ENCODE peak calls at places on chromosome 7, in eight cellular contexts. L, P, F, B, Y, V, M and O are unnamed samples.
A peak's percentile ranks its signal among the peaks of the same experiment; 100 is the strongest.

GRCh38 chr7:150811-151221 is 41.6 kb upstream of the FAM20C start:
- DNase-seq in L (peak; percentile 15), P (peak; percentile 89), F (no peak), B (no peak), Y (no peak), V (no peak), M (no peak), O (no peak)

GRCh38 chr7:84372712-84373111 is 178.1 kb upstream of the SEMA3A start:
- DNase-seq in L (peak; percentile 60), P (peak; percentile 26), F (no peak), B (no peak), Y (no peak), V (no peak), M (no peak), O (no peak)

GRCh38 chr7:85030893-85031292 is 156.0 kb downstream of the SEMA3D start:
- DNase-seq in L (peak; percentile 74), P (peak; percentile 55), F (peak; percentile 15), B (no peak), Y (no peak), V (peak; percentile 1), M (peak; percentile 31), O (peak; percentile 15)

GRCh38 chr7:25828468-25828867 is 323.5 kb upstream of the NFE2L3 start:
- DNase-seq in L (no peak), P (no peak), F (no peak), B (no peak), Y (no peak), V (no peak), M (no peak), O (no peak)

GRCh38 chr7:119964640-119965542 is 308.1 kb upstream of the KCND2 start:
- DNase-seq in L (peak; percentile 35), P (peak; percentile 9), F (no peak), B (no peak), Y (no peak), V (no peak), M (no peak), O (peak; percentile 5)

GRCh38 chr7:17646181-17646956 is 293.9 kb downstream of the SNX13 start:
- DNase-seq in L (peak; percentile 56), P (peak; percentile 70), F (no peak), B (no peak), Y (no peak), V (peak; percentile 17), M (no peak), O (peak; percentile 57)

GRCh38 chr7:107180378-107180777 is 11.6 kb downstream of the HBP1 start:
- DNase-seq in L (peak; percentile 95), P (peak; percentile 88), F (no peak), B (peak; percentile 24), Y (peak; percentile 35), V (no peak), M (peak; percentile 39), O (peak; percentile 84)

GRCh38 chr7:93958651-93959050 is 37.1 kb downstream of the GNG11 start:
- DNase-seq in L (no peak), P (no peak), F (no peak), B (no peak), Y (no peak), V (no peak), M (no peak), O (no peak)

GRCh38 chr7:152462995-152463713 is 27.4 kb upstream of the KMT2C start:
- DNase-seq in L (peak; percentile 60), P (peak; percentile 50), F (peak; percentile 56), B (peak; percentile 23), Y (no peak), V (no peak), M (peak; percentile 49), O (no peak)

GRCh38 chr7:19117870-19118608 is 603 bp upstream of the TWIST1 start:
- DNase-seq in L (peak; percentile 57), P (no peak), F (no peak), B (no peak), Y (no peak), V (peak; percentile 76), M (peak; percentile 3), O (no peak)

GRCh38 chr7:44748948-44749731 is 493 bp downstream of the ZMIZ2 start:
- DNase-seq in L (no peak), P (no peak), F (peak; percentile 71), B (no peak), Y (peak; percentile 34), V (peak; percentile 67), M (peak; percentile 68), O (no peak)

GRCh38 chr7:20064974-20065862 is 152.0 kb downstream of the MACC1 start:
- DNase-seq in L (peak; percentile 49), P (peak; percentile 87), F (no peak), B (no peak), Y (no peak), V (no peak), M (no peak), O (peak; percentile 4)

GRCh38 chr7:104791065-104791464 is 222.9 kb upstream of the KMT2E start:
- DNase-seq in L (no peak), P (peak; percentile 91), F (no peak), B (no peak), Y (no peak), V (no peak), M (peak; percentile 71), O (peak; percentile 48)

GRCh38 chr7:22114440-22114981 is 168.8 kb upstream of the CDCA7L start:
- DNase-seq in L (no peak), P (no peak), F (no peak), B (no peak), Y (peak; percentile 56), V (no peak), M (no peak), O (no peak)

GRCh38 chr7:920351-921070 is 34.0 kb downstream of the ADAP1 start:
- DNase-seq in L (no peak), P (no peak), F (no peak), B (no peak), Y (peak; percentile 16), V (no peak), M (no peak), O (no peak)

GRCh38 chr7:158245724-158246041 is 341.9 kb downstream of the PTPRN2 start:
- DNase-seq in L (no peak), P (no peak), F (no peak), B (no peak), Y (no peak), V (no peak), M (no peak), O (no peak)

GRCh38 chr7:28272461-28272877 is 91.9 kb upstream of the JAZF1 start:
- DNase-seq in L (peak; percentile 68), P (peak; percentile 39), F (no peak), B (peak; percentile 23), Y (peak; percentile 29), V (peak; percentile 87), M (peak; percentile 14), O (no peak)

GRCh38 chr7:27100601-27101187 is 1.8 kb downstream of the HOXA2 start:
- DNase-seq in L (no peak), P (no peak), F (no peak), B (no peak), Y (no peak), V (no peak), M (no peak), O (no peak)

GRCh38 chr7:114087674-114088539 is 169.1 kb upstream of the PPP1R3A start:
- DNase-seq in L (no peak), P (peak; percentile 2), F (no peak), B (no peak), Y (no peak), V (peak; percentile 11), M (peak; percentile 45), O (no peak)

GRCh38 chr7:1844956-1845390 is 174.9 kb downstream of the ELFN1 start:
- DNase-seq in L (no peak), P (no peak), F (no peak), B (no peak), Y (peak; percentile 6), V (peak; percentile 68), M (no peak), O (no peak)

GRCh38 chr7:4204530-4205165 is 477.4 kb upstream of the FOXK1 start:
- DNase-seq in L (no peak), P (peak; percentile 15), F (no peak), B (no peak), Y (no peak), V (no peak), M (no peak), O (no peak)

GRCh38 chr7:117775826-117776623 is 97.2 kb downstream of the CTTNBP2 start:
- DNase-seq in L (peak; percentile 8), P (peak; percentile 33), F (no peak), B (no peak), Y (no peak), V (no peak), M (no peak), O (no peak)

GRCh38 chr7:98133621-98134266 is 27.1 kb downstream of the LMTK2 start:
- DNase-seq in L (peak; percentile 24), P (peak; percentile 94), F (no peak), B (no peak), Y (no peak), V (no peak), M (no peak), O (peak; percentile 68)

GRCh38 chr7:66748127-66748511 is 7.6 kb downstream of the RABGEF1 start:
- DNase-seq in L (peak; percentile 45), P (no peak), F (no peak), B (no peak), Y (no peak), V (no peak), M (no peak), O (no peak)

GRCh38 chr7:132406039-132406438 is 170.2 kb downstream of the PLXNA4 start:
- DNase-seq in L (no peak), P (no peak), F (no peak), B (no peak), Y (no peak), V (no peak), M (no peak), O (no peak)

GRCh38 chr7:150383710-150384397 is 4.7 kb downstream of the ZNF775 start:
- DNase-seq in L (no peak), P (no peak), F (peak; percentile 69), B (no peak), Y (no peak), V (peak; percentile 49), M (peak; percentile 14), O (no peak)